ENCODE peak calls at places on chromosome 4, in nine cellular contexts. N, C, I, S, Q, D, J, A and R are unnamed samples.

GRCh38 chr4:186606593-186606992 is 51.2 kb upstream of the MTNR1A start:
- DNase-seq in J (no peak), I (no peak), D (no peak), Q (no peak), C (no peak), A (peak; percentile 70), N (no peak), S (no peak), R (no peak)

GRCh38 chr4:110510282-110510681 is 34.3 kb downstream of the ENPEP start:
- DNase-seq in N (no peak), C (no peak), I (no peak), J (peak; percentile 24), A (no peak), D (no peak), S (no peak), Q (no peak), R (no peak)

GRCh38 chr4:92182736-92183407 is 120.9 kb upstream of the GRID2 start:
- DNase-seq in D (no peak), C (peak; percentile 22), I (no peak), S (no peak), A (no peak), Q (no peak), J (no peak), N (peak; percentile 49), R (no peak)

GRCh38 chr4:153764611-153765368 is 5.0 kb upstream of the RNF175 start:
- DNase-seq in D (no peak), N (no peak), C (no peak), A (peak; percentile 79), J (no peak), I (no peak), Q (no peak), S (no peak), R (no peak)

GRCh38 chr4:185728886-185729285 is 83.1 kb downstream of the SORBS2 start:
- DNase-seq in I (no peak), S (no peak), D (no peak), Q (no peak), A (no peak), C (no peak), J (no peak), N (no peak), R (no peak)

GRCh38 chr4:180103794-180104193 is 2139.4 kb upstream of the TENM3 start:
- DNase-seq in Q (no peak), D (no peak), A (peak; percentile 9), J (no peak), S (no peak), C (no peak), I (no peak), N (no peak), R (no peak)

GRCh38 chr4:138561906-138562305 is 319.8 kb upstream of the SLC7A11 start:
- DNase-seq in N (peak; percentile 70), A (no peak), I (no peak), J (no peak), C (no peak), S (no peak), Q (no peak), D (no peak), R (no peak)

GRCh38 chr4:53908661-53909078 is 155.7 kb downstream of the CHIC2 start:
- DNase-seq in D (no peak), S (peak; percentile 85), J (peak; percentile 38), A (peak; percentile 93), C (no peak), I (peak; percentile 87), N (no peak), Q (peak; percentile 58), R (no peak)

GRCh38 chr4:69714086-69714485 is 46.3 kb downstream of the SULT1B1 start:
- DNase-seq in C (no peak), N (peak; percentile 5), J (no peak), D (no peak), Q (no peak), I (no peak), S (no peak), A (no peak), R (no peak)

GRCh38 chr4:37138019-37138653 is 106.4 kb upstream of the NWD2 start:
- DNase-seq in S (no peak), I (no peak), N (no peak), Q (no peak), D (no peak), A (no peak), C (no peak), J (no peak), R (no peak)

DNA sequence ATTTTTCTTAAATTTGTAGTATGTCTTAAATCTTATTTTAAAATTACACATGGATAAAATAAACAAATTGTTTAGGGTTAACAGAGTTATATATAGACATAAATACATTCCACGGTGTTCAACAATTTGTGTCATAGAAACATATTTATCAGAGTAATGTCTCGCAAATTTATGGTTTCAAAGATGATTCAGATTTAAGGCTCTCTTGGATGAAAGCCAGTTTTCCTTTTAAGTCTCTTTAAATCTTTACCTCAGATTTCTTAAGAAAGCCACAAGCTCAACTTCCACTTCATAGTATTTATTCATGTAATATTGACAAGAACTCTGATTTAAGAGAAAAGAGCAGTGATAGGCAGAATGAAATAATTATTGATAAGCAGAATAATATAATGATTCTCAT is 1254.8 kb upstream of the ADGRL3 start:
- DNase-seq in I (no peak), D (no peak), Q (no peak), A (peak; percentile 8), N (no peak), J (no peak), C (no peak), S (no peak), R (no peak)
- H3K9me3 ChIP-seq in I (peaks cover 19% of the 10 kb centered on the region), D (no peaks in the 10 kb centered on the region), Q (no peaks in the 10 kb centered on the region), A (no peaks in the 10 kb centered on the region), N (peaks cover 6% of the 10 kb centered on the region), J (no peaks in the 10 kb centered on the region), C (no peaks in the 10 kb centered on the region), S (no peaks in the 10 kb centered on the region), R (no peaks in the 10 kb centered on the region)

DNA sequence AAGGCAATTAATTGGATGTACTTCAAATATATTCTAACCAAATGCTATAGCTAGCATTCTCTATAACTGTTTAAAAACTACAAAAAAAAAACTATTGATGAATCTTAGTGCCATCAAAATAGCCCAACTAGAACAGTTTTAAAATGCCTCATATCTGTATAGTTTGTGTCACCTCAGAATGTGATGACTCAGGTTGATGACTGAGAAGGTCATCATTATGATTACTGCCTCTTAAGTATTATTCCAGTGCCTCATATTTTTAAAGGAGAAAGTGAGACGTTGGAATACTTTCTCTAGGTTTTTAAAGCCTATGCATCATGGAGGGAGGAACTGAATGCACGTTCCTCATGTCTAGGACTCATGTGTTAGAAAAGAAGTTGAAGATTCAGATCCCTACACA is 88.2 kb downstream of the TMA16 start:
- DNase-seq in J (no peak), A (no peak), I (no peak), S (no peak), C (no peak), D (no peak), Q (no peak), N (no peak), R (no peak)
- H3K9me3 ChIP-seq in J (no peaks in the 10 kb centered on the region), A (no peaks in the 10 kb centered on the region), I (no peaks in the 10 kb centered on the region), S (no peaks in the 10 kb centered on the region), C (no peaks in the 10 kb centered on the region), D (no peaks in the 10 kb centered on the region), Q (no peaks in the 10 kb centered on the region), N (no peaks in the 10 kb centered on the region), R (no peaks in the 10 kb centered on the region)

GRCh38 chr4:43242611-43243010 is 350.1 kb downstream of the GRXCR1 start:
- DNase-seq in S (no peak), C (no peak), Q (no peak), N (no peak), D (no peak), I (no peak), A (no peak), J (no peak), R (no peak)

GRCh38 chr4:43238556-43238955 is 346.0 kb downstream of the GRXCR1 start:
- DNase-seq in J (no peak), A (no peak), Q (no peak), N (no peak), I (no peak), D (no peak), C (no peak), S (no peak), R (no peak)

GRCh38 chr4:43238018-43238417 is 345.5 kb downstream of the GRXCR1 start:
- DNase-seq in C (no peak), D (no peak), A (no peak), I (no peak), J (no peak), Q (no peak), S (no peak), N (no peak), R (no peak)

GRCh38 chr4:43243433-43244116 is 351.1 kb downstream of the GRXCR1 start:
- DNase-seq in Q (no peak), C (no peak), J (no peak), N (no peak), A (no peak), D (no peak), I (no peak), S (no peak), R (no peak)

DNA sequence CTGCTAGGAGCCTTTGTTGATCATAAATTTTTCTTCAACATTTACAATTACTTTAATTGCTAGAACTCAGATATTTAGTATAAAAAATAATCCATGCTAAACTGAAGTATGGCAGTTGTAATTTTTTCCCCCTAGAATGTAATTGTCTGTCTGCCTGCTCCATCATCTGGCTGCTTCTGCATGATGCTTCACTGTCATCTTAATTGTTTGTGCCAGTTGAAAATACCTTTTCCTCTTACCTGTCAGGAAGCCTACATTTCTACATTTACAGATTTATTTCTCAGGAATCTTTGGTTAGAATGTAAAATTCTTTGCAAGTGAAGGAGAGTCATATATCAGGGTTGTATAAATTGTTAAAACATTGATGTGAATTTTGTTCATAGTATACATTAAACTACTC is 348.6 kb downstream of the GRXCR1 start:
- DNase-seq in I (no peak), Q (no peak), A (no peak), C (no peak), N (no peak), S (no peak), D (no peak), J (no peak), R (no peak)
- H3K9me3 ChIP-seq in I (no peaks in the 10 kb centered on the region), Q (no peaks in the 10 kb centered on the region), A (no peaks in the 10 kb centered on the region), C (peaks cover 17% of the 10 kb centered on the region), N (no peaks in the 10 kb centered on the region), S (no peaks in the 10 kb centered on the region), D (no peaks in the 10 kb centered on the region), J (no peaks in the 10 kb centered on the region), R (no peaks in the 10 kb centered on the region)

GRCh38 chr4:213971-214370 is 89.7 kb downstream of the ZNF718 start:
- DNase-seq in D (no peak), C (no peak), Q (no peak), S (no peak), J (no peak), A (no peak), N (no peak), I (no peak), R (no peak)

GRCh38 chr4:211033-211511 is 86.8 kb downstream of the ZNF718 start:
- DNase-seq in A (no peak), N (no peak), D (no peak), C (no peak), I (no peak), S (no peak), Q (no peak), J (no peak), R (no peak)

GRCh38 chr4:217891-218290 is 87.4 kb downstream of the ZNF732 start:
- DNase-seq in S (no peak), Q (no peak), I (no peak), D (no peak), C (no peak), A (no peak), J (no peak), N (no peak), R (no peak)

GRCh38 chr4:212438-213174 is 88.3 kb downstream of the ZNF718 start:
- DNase-seq in A (peak; percentile 78), Q (peak; percentile 82), I (peak; percentile 30), S (peak; percentile 87), J (peak; percentile 25), D (no peak), N (peak; percentile 76), C (no peak), R (peak; percentile 82)
- H3K9me3 ChIP-seq in A (peaks cover 10% of the 10 kb centered on the region), Q (no peaks in the 10 kb centered on the region), I (peaks cover 40% of the 10 kb centered on the region), S (no peaks in the 10 kb centered on the region), J (no peaks in the 10 kb centered on the region), D (peaks cover 5% of the 10 kb centered on the region), N (peaks cover 79% of the 10 kb centered on the region), C (peaks cover 54% of the 10 kb centered on the region), R (no peaks in the 10 kb centered on the region)

GRCh38 chr4:29632199-29632598 is 1088.0 kb upstream of the PCDH7 start:
- DNase-seq in I (no peak), C (no peak), J (no peak), D (no peak), S (no peak), A (no peak), Q (no peak), N (no peak), R (no peak)
- H3K9me3 ChIP-seq in I (no peaks in the 10 kb centered on the region), C (peaks cover 19% of the 10 kb centered on the region), J (no peaks in the 10 kb centered on the region), D (no peaks in the 10 kb centered on the region), S (no peaks in the 10 kb centered on the region), A (no peaks in the 10 kb centered on the region), Q (no peaks in the 10 kb centered on the region), N (no peaks in the 10 kb centered on the region), R (no peaks in the 10 kb centered on the region)